ENCODE peak calls at places on chromosome X, in five cellular contexts. J, L, A, O and B are unnamed samples. For H3K36me3, the result is how much of the 10 kb centered on the place peaks cover.

GRCh38 chrX:8274166-8274565 is 103.1 kb upstream of the VCX2 start:
- DNase-seq in J (no peak), L (no peak), A (no peak), O (no peak), B (no peak)

GRCh38 chrX:38489341-38489740 is 72.0 kb upstream of the TSPAN7 start:
- DNase-seq in J (no peak), L (no peak), A (no peak), O (no peak), B (no peak)

GRCh38 chrX:8879750-8880149 is 78.6 kb upstream of the FAM9A start:
- DNase-seq in J (no peak), L (no peak), A (peak), O (no peak), B (no peak)

GRCh38 chrX:39869846-39870601 is 227.7 kb downstream of the BCOR start:
- DNase-seq in J (no peak), L (no peak), A (no peak), O (no peak), B (peak)

GRCh38 chrX:76454456-76454927 is 27.0 kb downstream of the MAGEE1 start:
- DNase-seq in J (no peak), L (no peak), A (peak), O (peak), B (no peak)

GRCh38 chrX:109199726-109200125 is 282.2 kb downstream of the GUCY2F start:
- DNase-seq in J (no peak), L (no peak), A (no peak), O (no peak), B (no peak)

GRCh38 chrX:52422884-52423283 is 54.1 kb downstream of the XAGE2 start:
- DNase-seq in J (no peak), L (no peak), A (no peak), O (no peak), B (no peak)

GRCh38 chrX:1248381-1249061 is 20.1 kb upstream of the CSF2RA start:
- DNase-seq in J (no peak), L (no peak), A (no peak), O (peak), B (no peak)

GRCh38 chrX:134512566-134512965 is 52.6 kb downstream of the HPRT1 start:
- DNase-seq in J (peak), L (no peak), A (no peak), O (no peak), B (peak)

GRCh38 chrX:13398073-13398823 is 78.4 kb upstream of the ATXN3L start:
- DNase-seq in J (peak), L (peak), A (no peak), O (no peak), B (peak)

GRCh38 chrX:143121471-143121870 is 95.7 kb downstream of the SPANXN4 start:
- DNase-seq in J (no peak), L (no peak), A (no peak), O (no peak), B (peak)

GRCh38 chrX:47218920-47219815 is 687 bp downstream of the CDK16 start:
- DNase-seq in J (no peak), L (peak), A (peak), O (peak), B (no peak)

GRCh38 chrX:26286836-26287235 is 70.9 kb downstream of the MAGEB5 start:
- DNase-seq in J (no peak), L (no peak), A (no peak), O (no peak), B (no peak)

GRCh38 chrX:3232262-3232950 is 114.0 kb downstream of the MXRA5 start:
- DNase-seq in J (no peak), L (no peak), A (no peak), O (no peak), B (no peak)

GRCh38 chrX:48897157-48897620 is 379 bp downstream of the TIMM17B start:
- DNase-seq in J (no peak), L (peak), A (peak), O (peak), B (no peak)

GRCh38 chrX:136147320-136147901 is at the start of gene FHL1:
- DNase-seq in J (no peak), L (peak), A (peak), O (peak), B (no peak)

GRCh38 chrX:2351321-2351720 is 149.5 kb downstream of the DHRSX start:
- DNase-seq in J (no peak), L (no peak), A (no peak), O (no peak), B (peak)

GRCh38 chrX:121245763-121246162 is 198.4 kb downstream of the GLUD2 start:
- DNase-seq in J (no peak), L (no peak), A (no peak), O (no peak), B (no peak)

GRCh38 chrX:119784747-119785446 is 6.5 kb downstream of the RPL39 start:
- DNase-seq in J (no peak), L (peak), A (peak), O (no peak), B (no peak)

GRCh38 chrX:136199365-136199764 is 51.8 kb downstream of the MAP7D3 start:
- DNase-seq in J (no peak), L (no peak), A (no peak), O (no peak), B (no peak)

GRCh38 chrX:109714340-109714958 is 18.6 kb downstream of the ACSL4 start:
- DNase-seq in J (no peak), L (no peak), A (no peak), O (no peak), B (peak)

GRCh38 chrX:9052081-9052480 is 18.2 kb upstream of the FAM9B start:
- DNase-seq in J (no peak), L (no peak), A (no peak), O (no peak), B (no peak)

GRCh38 chrX:53234484-53234883 is 9.5 kb upstream of the KDM5C start:
- DNase-seq in J (no peak), L (no peak), A (no peak), O (no peak), B (no peak)

GRCh38 chrX:110758781-110759180 is 36.8 kb downstream of the CHRDL1 start:
- DNase-seq in J (no peak), L (no peak), A (no peak), O (no peak), B (no peak)

GRCh38 chrX:8237718-8238117 is 66.7 kb upstream of the VCX2 start:
- DNase-seq in J (no peak), L (no peak), A (no peak), O (no peak), B (no peak)

GRCh38 chrX:31038585-31039326 is 33.1 kb downstream of the FTHL17 start:
- DNase-seq in J (no peak), L (no peak), A (peak), O (peak), B (no peak)

GRCh38 chrX:69158166-69159040 is 6.8 kb downstream of the PJA1 start:
- DNase-seq in J (no peak), L (no peak), A (no peak), O (peak), B (peak)

GRCh38 chrX:20427173-20427770 is 160.6 kb upstream of the RPS6KA3 start:
- DNase-seq in J (no peak), L (no peak), A (no peak), O (no peak), B (no peak)

GRCh38 chrX:63128509-63128908 is 222.6 kb downstream of the SPIN4 start:
- DNase-seq in J (no peak), L (no peak), A (peak), O (no peak), B (no peak)

GRCh38 chrX:78517124-78517523 is 142.0 kb downstream of the RTL3 start:
- DNase-seq in J (peak), L (no peak), A (peak), O (no peak), B (no peak)

GRCh38 chrX:2266445-2267349 is 234.1 kb downstream of the DHRSX start:
- DNase-seq in J (no peak), L (no peak), A (no peak), O (peak), B (no peak)

GRCh38 chrX:43953218-43953617 is 20.0 kb downstream of the NDP start:
- DNase-seq in J (no peak), L (no peak), A (no peak), O (no peak), B (no peak)

GRCh38 chrX:43949669-43950068 is 23.5 kb downstream of the NDP start:
- DNase-seq in J (no peak), L (peak), A (no peak), O (peak), B (no peak)
- TF ChIP-seq CTCF in J (no peak), L (peak), A (no peak), O (peak), B (peak)

GRCh38 chrX:108068121-108068520 is 23.2 kb downstream of the PSMD10 start:
- DNase-seq in J (no peak), L (no peak), A (no peak), O (no peak), B (no peak)

GRCh38 chrX:108070891-108071290 is 20.5 kb downstream of the PSMD10 start:
- DNase-seq in J (peak), L (no peak), A (no peak), O (no peak), B (no peak)

GRCh38 chrX:108071578-108071977 is 19.8 kb downstream of the PSMD10 start:
- DNase-seq in J (no peak), L (no peak), A (no peak), O (no peak), B (no peak)

GRCh38 chrX:108072746-108073145 is 18.6 kb downstream of the PSMD10 start:
- DNase-seq in J (no peak), L (no peak), A (no peak), O (no peak), B (peak)
- H3K4me3 ChIP-seq in J (no peak), L (no peak), A (no peak), O (no peak), B (no peak)

DNA sequence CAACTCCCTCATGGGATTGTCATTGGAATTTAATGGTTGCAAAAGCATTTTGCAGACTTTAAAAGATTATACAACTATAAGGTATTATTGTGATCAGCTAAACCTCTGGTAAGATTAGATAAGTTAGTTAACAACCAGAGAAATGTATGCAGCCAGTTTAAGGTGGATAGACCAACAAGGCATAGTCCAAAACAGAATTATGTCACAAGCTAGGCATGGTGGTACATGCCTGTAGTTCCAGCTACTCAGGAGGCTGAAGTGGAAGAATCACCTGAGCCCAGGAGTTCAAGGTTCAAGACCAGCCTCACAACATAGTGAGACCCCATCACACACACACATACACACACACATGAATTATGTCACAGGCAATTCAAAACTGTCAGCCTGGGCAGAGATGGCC is 54.7 kb upstream of the KLHL13 start:
- DNase-seq in J (no peak), L (no peak), A (no peak), O (no peak), B (no peak)
- H3K36me3 ChIP-seq in J (under half), L (under half), A (under half), O (under half), B (under half)

DNA sequence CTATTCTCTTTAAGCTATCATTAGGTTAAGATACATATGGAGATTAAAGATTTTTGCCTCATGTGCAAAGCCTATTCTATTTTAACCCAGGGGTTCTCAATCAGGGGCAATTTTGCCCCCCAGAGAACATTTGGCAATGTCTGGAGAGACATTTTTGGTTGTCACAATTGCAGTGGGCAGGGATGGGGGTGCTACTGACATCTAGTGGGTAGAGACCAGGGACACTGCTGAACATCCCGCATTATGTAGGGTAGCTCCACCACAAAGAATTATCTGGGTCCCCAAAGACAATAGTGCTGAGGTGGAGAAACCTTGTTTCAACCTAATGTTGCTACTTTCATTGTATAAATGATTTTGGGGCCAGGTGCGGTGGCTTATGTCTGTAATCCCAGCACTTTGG is 13.2 kb upstream of the CA5B start:
- DNase-seq in J (no peak), L (no peak), A (no peak), O (no peak), B (no peak)
- TF ChIP-seq CTCF in J (no peak), L (no peak), A (no peak), O (no peak), B (no peak)

DNA sequence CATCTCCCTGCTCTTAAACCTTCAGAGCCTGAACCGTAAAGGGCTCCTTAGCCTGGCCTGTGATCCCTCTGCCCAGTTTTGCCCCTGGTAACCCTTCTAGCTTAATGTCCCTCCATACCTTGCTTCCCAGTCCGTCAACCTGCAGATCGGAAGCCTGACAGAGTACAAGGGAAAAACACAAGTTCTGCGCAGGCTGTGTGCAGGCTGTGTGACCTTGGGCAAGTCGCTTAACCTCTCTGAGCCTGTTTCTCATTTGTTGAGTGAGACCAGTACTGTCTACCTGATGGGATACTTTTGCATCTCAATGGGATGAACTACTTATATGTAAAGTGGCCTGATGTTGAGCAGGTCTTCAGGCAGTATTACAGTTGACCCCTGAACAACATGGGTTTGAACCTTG is 1.7 kb downstream of the NSDHL start:
- DNase-seq in J (no peak), L (no peak), A (no peak), O (no peak), B (no peak)
- H3K4me3 ChIP-seq in J (no peak), L (no peak), A (no peak), O (no peak), B (no peak)

GRCh38 chrX:71320126-71320525 is 18.6 kb downstream of the ITGB1BP2 start:
- DNase-seq in J (no peak), L (no peak), A (no peak), O (no peak), B (no peak)
- H3K36me3 ChIP-seq in J (under half), L (under half), A (under half), O (under half), B (under half)

GRCh38 chrX:132610536-132610935 is 121.7 kb upstream of the MBNL3 start:
- DNase-seq in J (no peak), L (no peak), A (no peak), O (no peak), B (no peak)
- TF ChIP-seq CTCF in J (no peak), L (no peak), A (no peak), O (no peak), B (no peak)

GRCh38 chrX:74536142-74537010 is 78.0 kb downstream of the RLIM start:
- DNase-seq in J (no peak), L (peak), A (peak), O (peak), B (no peak)
- H3K4me3 ChIP-seq in J (peak), L (peak), A (peak), O (peak), B (peak)